ENCODE peak calls at places on chromosomes 6 and 20, in nine cellular contexts. F, Y, W, N, Q, X, R, J and D are unnamed samples.

GRCh38 chr20:26163890-26164289 is 467.2 kb upstream of the ZNF337 start:
- DNase-seq in F (no peak), Y (peak), W (no peak), N (no peak), Q (no peak), X (no peak), R (no peak), J (no peak), D (no peak)

GRCh38 chr6:24766685-24767462 is 7.9 kb upstream of the GMNN start:
- DNase-seq in F (no peak), Y (peak), W (no peak), N (peak), Q (no peak), X (no peak), R (no peak), J (no peak), D (no peak)

GRCh38 chr6:154995241-154996162 is at the start of gene TIAM2:
- DNase-seq in F (no peak), Y (no peak), W (no peak), N (peak), Q (no peak), X (no peak), R (no peak), J (peak), D (peak)

GRCh38 chr6:26302941-26303559 is 61.9 kb upstream of the BTN3A2 start:
- DNase-seq in F (no peak), Y (no peak), W (no peak), N (no peak), Q (no peak), X (no peak), R (no peak), J (no peak), D (no peak)

GRCh38 chr20:46905364-46906125 is 10.9 kb downstream of the EYA2 start:
- DNase-seq in F (no peak), Y (no peak), W (no peak), N (no peak), Q (no peak), X (no peak), R (no peak), J (no peak), D (no peak)

GRCh38 chr20:36384022-36384619 is 78.0 kb downstream of the DLGAP4 start:
- DNase-seq in F (peak), Y (no peak), W (no peak), N (peak), Q (no peak), X (no peak), R (no peak), J (peak), D (no peak)

GRCh38 chr6:12545837-12546658 is 170.5 kb upstream of the PHACTR1 start:
- DNase-seq in F (no peak), Y (peak), W (no peak), N (no peak), Q (no peak), X (no peak), R (no peak), J (no peak), D (no peak)

GRCh38 chr20:60060006-60060557 is 101.9 kb downstream of the CDH26 start:
- DNase-seq in F (no peak), Y (no peak), W (no peak), N (no peak), Q (no peak), X (no peak), R (no peak), J (no peak), D (no peak)

GRCh38 chr6:21171801-21172200 is 421.8 kb upstream of the SOX4 start:
- DNase-seq in F (no peak), Y (no peak), W (no peak), N (no peak), Q (no peak), X (no peak), R (no peak), J (no peak), D (no peak)

GRCh38 chr6:78947529-78947928 is 80.2 kb downstream of the IRAK1BP1 start:
- DNase-seq in F (no peak), Y (no peak), W (no peak), N (no peak), Q (no peak), X (no peak), R (no peak), J (no peak), D (no peak)

GRCh38 chr20:50701055-50701963 is 10.0 kb upstream of the RIPOR3 start:
- DNase-seq in F (no peak), Y (no peak), W (no peak), N (no peak), Q (peak), X (no peak), R (no peak), J (no peak), D (no peak)

GRCh38 chr20:61964675-61965605 is 100.7 kb downstream of the TAF4 start:
- DNase-seq in F (no peak), Y (no peak), W (peak), N (no peak), Q (no peak), X (no peak), R (no peak), J (no peak), D (no peak)

GRCh38 chr6:159577564-159577963 is 115.5 kb downstream of the SOD2 start:
- DNase-seq in F (no peak), Y (peak), W (no peak), N (no peak), Q (no peak), X (no peak), R (no peak), J (no peak), D (no peak)

GRCh38 chr20:62723351-62723750 is 14.7 kb downstream of the NTSR1 start:
- DNase-seq in F (no peak), Y (no peak), W (peak), N (no peak), Q (no peak), X (no peak), R (no peak), J (no peak), D (no peak)